ENCODE peak calls at places on chromosomes 5 and 9, in four cellular contexts. One of them, this sample, is unnamed.

GRCh38 chr5:115573133-115573532 is 28.6 kb upstream of the FEM1C start:
- DNase-seq in AG04450: no peak
- DNase-seq in glutamatergic neuron: no peak
- DNase-seq in natural killer cell: no peak
- DNase-seq in this sample: no peak

GRCh38 chr5:96279796-96280542 is 153.1 kb downstream of the PCSK1 start:
- DNase-seq in AG04450: no peak
- DNase-seq in glutamatergic neuron: no peak
- DNase-seq in natural killer cell: no peak
- DNase-seq in this sample: no peak

GRCh38 chr5:91219141-91219802 is 163.8 kb downstream of the ARRDC3 start:
- DNase-seq in natural killer cell: no peak
- DNase-seq in AG04450: peak
- DNase-seq in glutamatergic neuron: no peak
- DNase-seq in this sample: peak

GRCh38 chr5:8831854-8832253 is 714.0 kb downstream of the SEMA5A start:
- DNase-seq in AG04450: no peak
- DNase-seq in natural killer cell: no peak
- DNase-seq in glutamatergic neuron: no peak
- DNase-seq in this sample: no peak

GRCh38 chr5:141330299-141331080 is at the start of gene PCDHGA1:
- DNase-seq in natural killer cell: no peak
- DNase-seq in glutamatergic neuron: no peak
- DNase-seq in AG04450: no peak
- DNase-seq in this sample: no peak

GRCh38 chr5:956178-956761 is 52.3 kb upstream of the NKD2 start:
- DNase-seq in glutamatergic neuron: no peak
- DNase-seq in AG04450: no peak
- DNase-seq in natural killer cell: no peak
- DNase-seq in this sample: no peak

GRCh38 chr5:42940853-42941252 is 99.3 kb downstream of the ANXA2R start:
- DNase-seq in glutamatergic neuron: no peak
- DNase-seq in natural killer cell: no peak
- DNase-seq in AG04450: no peak
- DNase-seq in this sample: no peak

GRCh38 chr9:88692837-88693236 is 157.9 kb downstream of the NXNL2 start:
- DNase-seq in natural killer cell: no peak
- DNase-seq in AG04450: no peak
- DNase-seq in glutamatergic neuron: no peak
- DNase-seq in this sample: no peak

GRCh38 chr5:82313016-82313415 is 34.9 kb upstream of the RPS23 start:
- DNase-seq in glutamatergic neuron: no peak
- DNase-seq in natural killer cell: no peak
- DNase-seq in AG04450: no peak
- DNase-seq in this sample: no peak

GRCh38 chr5:180590543-180591248 is 603 bp downstream of the SCGB3A1 start:
- DNase-seq in glutamatergic neuron: no peak
- DNase-seq in AG04450: no peak
- DNase-seq in natural killer cell: no peak
- DNase-seq in this sample: no peak

GRCh38 chr5:167900521-167900920 is 390.9 kb upstream of the WWC1 start:
- DNase-seq in AG04450: no peak
- DNase-seq in natural killer cell: no peak
- DNase-seq in glutamatergic neuron: no peak
- DNase-seq in this sample: no peak

GRCh38 chr9:91086657-91087563 is 274.8 kb downstream of the AUH start:
- DNase-seq in natural killer cell: no peak
- DNase-seq in glutamatergic neuron: no peak
- DNase-seq in AG04450: no peak
- DNase-seq in this sample: no peak

GRCh38 chr5:21711854-21712752 is 1141.0 kb downstream of the CDH12 start:
- DNase-seq in natural killer cell: no peak
- DNase-seq in AG04450: no peak
- DNase-seq in glutamatergic neuron: no peak
- DNase-seq in this sample: no peak

GRCh38 chr5:170345971-170346370 is 43.2 kb downstream of the KCNMB1 start:
- DNase-seq in AG04450: no peak
- DNase-seq in natural killer cell: no peak
- DNase-seq in glutamatergic neuron: no peak
- DNase-seq in this sample: no peak

GRCh38 chr5:56585466-56585865 is 229.9 kb upstream of the MAP3K1 start:
- DNase-seq in AG04450: no peak
- DNase-seq in glutamatergic neuron: no peak
- DNase-seq in natural killer cell: no peak
- DNase-seq in this sample: no peak

GRCh38 chr9:134066546-134066922 is 1.3 kb downstream of the BRD3 start:
- DNase-seq in AG04450: no peak
- DNase-seq in glutamatergic neuron: no peak
- DNase-seq in natural killer cell: no peak
- DNase-seq in this sample: no peak

GRCh38 chr5:16644301-16644889 is 27.6 kb upstream of the RETREG1 start:
- DNase-seq in AG04450: no peak
- DNase-seq in glutamatergic neuron: no peak
- DNase-seq in natural killer cell: no peak
- DNase-seq in this sample: no peak

GRCh38 chr5:112316731-112317130 is 102.3 kb downstream of the EPB41L4A start:
- DNase-seq in glutamatergic neuron: no peak
- DNase-seq in natural killer cell: no peak
- DNase-seq in AG04450: no peak
- DNase-seq in this sample: no peak

GRCh38 chr5:91177639-91178038 is 205.5 kb downstream of the ARRDC3 start:
- DNase-seq in AG04450: no peak
- DNase-seq in glutamatergic neuron: no peak
- DNase-seq in natural killer cell: no peak
- DNase-seq in this sample: no peak

GRCh38 chr5:1883120-1883924 is 597 bp upstream of the IRX4 start:
- DNase-seq in AG04450: no peak
- DNase-seq in glutamatergic neuron: peak
- DNase-seq in natural killer cell: no peak
- DNase-seq in this sample: no peak

GRCh38 chr9:131781069-131781468 is 41.2 kb upstream of the RAPGEF1 start:
- DNase-seq in glutamatergic neuron: no peak
- DNase-seq in natural killer cell: no peak
- DNase-seq in AG04450: no peak
- DNase-seq in this sample: no peak

GRCh38 chr5:35683466-35683865 is 65.8 kb downstream of the SPEF2 start:
- DNase-seq in glutamatergic neuron: no peak
- DNase-seq in AG04450: no peak
- DNase-seq in natural killer cell: no peak
- DNase-seq in this sample: no peak

GRCh38 chr5:140363631-140364471 is 3.9 kb downstream of the SLC4A9 start:
- DNase-seq in glutamatergic neuron: no peak
- DNase-seq in natural killer cell: no peak
- DNase-seq in AG04450: no peak
- DNase-seq in this sample: no peak

GRCh38 chr5:143318833-143319232 is 84.7 kb downstream of the NR3C1 start:
- DNase-seq in AG04450: no peak
- DNase-seq in glutamatergic neuron: no peak
- DNase-seq in natural killer cell: no peak
- DNase-seq in this sample: no peak

GRCh38 chr5:139690385-139691274 is 42.5 kb downstream of the CXXC5 start:
- DNase-seq in AG04450: no peak
- DNase-seq in natural killer cell: no peak
- DNase-seq in glutamatergic neuron: no peak
- DNase-seq in this sample: peak

GRCh38 chr9:113231701-113232100 is 10.4 kb downstream of the SLC31A1 start:
- DNase-seq in AG04450: no peak
- DNase-seq in glutamatergic neuron: no peak
- DNase-seq in natural killer cell: no peak
- DNase-seq in this sample: no peak

GRCh38 chr5:154117930-154118329 is 72.6 kb upstream of the GALNT10 start:
- DNase-seq in glutamatergic neuron: no peak
- DNase-seq in natural killer cell: no peak
- DNase-seq in AG04450: no peak
- DNase-seq in this sample: no peak

GRCh38 chr5:150295741-150296486 is 6.3 kb upstream of the CAMK2A start:
- DNase-seq in glutamatergic neuron: no peak
- DNase-seq in AG04450: no peak
- DNase-seq in natural killer cell: no peak
- DNase-seq in this sample: no peak

GRCh38 chr5:142689081-142689480 is 3.2 kb upstream of the FGF1 start:
- DNase-seq in natural killer cell: no peak
- DNase-seq in AG04450: no peak
- DNase-seq in glutamatergic neuron: no peak
- DNase-seq in this sample: peak

GRCh38 chr9:94802795-94803194 is 76.3 kb downstream of the AOPEP start:
- DNase-seq in natural killer cell: no peak
- DNase-seq in AG04450: no peak
- DNase-seq in glutamatergic neuron: no peak
- DNase-seq in this sample: no peak

GRCh38 chr5:123916331-123917121 is 404.5 kb downstream of the CSNK1G3 start:
- DNase-seq in glutamatergic neuron: no peak
- DNase-seq in AG04450: peak
- DNase-seq in natural killer cell: no peak
- DNase-seq in this sample: peak

GRCh38 chr9:126108240-126108639 is 218.4 kb upstream of the MVB12B start:
- DNase-seq in AG04450: no peak
- DNase-seq in natural killer cell: no peak
- DNase-seq in glutamatergic neuron: no peak
- DNase-seq in this sample: no peak

GRCh38 chr5:133942589-133943474 is 25.6 kb downstream of the C5orf15 start:
- DNase-seq in natural killer cell: no peak
- DNase-seq in AG04450: no peak
- DNase-seq in glutamatergic neuron: no peak
- DNase-seq in this sample: no peak

GRCh38 chr5:136308396-136308795 is 56.9 kb downstream of the TRPC7 start:
- DNase-seq in AG04450: no peak
- DNase-seq in glutamatergic neuron: no peak
- DNase-seq in natural killer cell: no peak
- DNase-seq in this sample: no peak

GRCh38 chr5:102582706-102583105 is 83.9 kb upstream of the SLCO6A1 start:
- DNase-seq in AG04450: no peak
- DNase-seq in natural killer cell: no peak
- DNase-seq in glutamatergic neuron: no peak
- DNase-seq in this sample: no peak

This sample was measured in retinal pigment epithelial cell.